ENCODE peak calls at places on chromosomes 6 and 20, in four cellular contexts. N, Z, R and V are unnamed samples.

GRCh38 chr6:137095651-137096238 is 51.0 kb upstream of the IL20RA start:
- DNase-seq in R (no peak), N (no peak), Z (no peak), V (peak)

GRCh38 chr6:168157272-168158007 is 78.4 kb upstream of the FRMD1 start:
- DNase-seq in R (no peak), Z (peak), N (no peak), V (no peak)

GRCh38 chr6:119484598-119484997 is 135.0 kb upstream of the MAN1A1 start:
- DNase-seq in R (no peak), N (no peak), Z (no peak), V (no peak)

GRCh38 chr20:50731930-50732690 is 730 bp downstream of the PARD6B start:
- DNase-seq in R (no peak), N (peak), Z (no peak), V (peak)

GRCh38 chr6:7124631-7125030 is 16.9 kb downstream of the RREB1 start:
- DNase-seq in R (no peak), Z (no peak), N (no peak), V (no peak)

GRCh38 chr6:32046450-32047083 is 8.4 kb downstream of the CYP21A2 start:
- DNase-seq in R (no peak), Z (peak), N (peak), V (no peak)

GRCh38 chr6:14211596-14211961 is 94.0 kb downstream of the CD83 start:
- DNase-seq in Z (no peak), R (no peak), N (peak), V (no peak)

GRCh38 chr20:8755340-8756118 is 313.4 kb upstream of the PLCB4 start:
- DNase-seq in Z (no peak), N (no peak), R (no peak), V (no peak)

GRCh38 chr6:1901556-1901955 is 291.8 kb downstream of the FOXC1 start:
- DNase-seq in Z (no peak), N (no peak), R (no peak), V (peak)

GRCh38 chr6:14965340-14966102 is 280.3 kb upstream of the JARID2 start:
- DNase-seq in N (no peak), R (no peak), Z (no peak), V (no peak)

GRCh38 chr6:168713839-168714238 is 272.9 kb downstream of the SMOC2 start:
- DNase-seq in N (peak), R (no peak), Z (no peak), V (no peak)

GRCh38 chr6:152206072-152206818 is 398.8 kb downstream of the ESR1 start:
- DNase-seq in R (peak), N (peak), Z (no peak), V (peak)

GRCh38 chr6:36692861-36693702 is 4.5 kb upstream of the RAB44 start:
- DNase-seq in N (no peak), R (no peak), Z (no peak), V (no peak)

GRCh38 chr20:59938696-59939051 is 1.4 kb downstream of the PPP1R3D start:
- DNase-seq in R (no peak), Z (no peak), N (no peak), V (no peak)

GRCh38 chr20:47360207-47360488 is 3.6 kb upstream of the ZMYND8 start:
- DNase-seq in Z (peak), N (peak), R (no peak), V (peak)

GRCh38 chr6:16819752-16820151 is 58.5 kb upstream of the ATXN1 start:
- DNase-seq in R (no peak), N (no peak), Z (no peak), V (peak)

GRCh38 chr6:501891-502601 is 110.5 kb downstream of the IRF4 start:
- DNase-seq in N (no peak), Z (no peak), R (peak), V (peak)

GRCh38 chr20:47241345-47241781 is 115.1 kb downstream of the ZMYND8 start:
- DNase-seq in Z (no peak), N (no peak), R (no peak), V (no peak)

GRCh38 chr6:138371720-138372119 is 6.0 kb upstream of the SMIM28 start:
- DNase-seq in N (no peak), R (no peak), Z (no peak), V (peak)

GRCh38 chr6:85126448-85127178 is 323.3 kb upstream of the NT5E start:
- DNase-seq in N (peak), Z (no peak), R (no peak), V (peak)

GRCh38 chr20:34582221-34582620 is 23.7 kb downstream of the MAP1LC3A start:
- DNase-seq in Z (no peak), N (no peak), R (no peak), V (no peak)

GRCh38 chr6:582370-582769 is 74.5 kb downstream of the HUS1B start:
- DNase-seq in N (no peak), R (no peak), Z (no peak), V (no peak)

GRCh38 chr20:50172347-50173013 is 18.1 kb upstream of the CEBPB start:
- DNase-seq in Z (peak), N (peak), R (no peak), V (no peak)

GRCh38 chr20:46588532-46589509 is 38.4 kb upstream of the OCSTAMP start:
- DNase-seq in Z (no peak), R (no peak), N (no peak), V (no peak)

GRCh38 chr6:139547082-139547776 is 172.8 kb upstream of the CITED2 start:
- DNase-seq in N (peak), Z (no peak), R (no peak), V (peak)

GRCh38 chr20:9647741-9648140 is 133.4 kb downstream of the LAMP5 start:
- DNase-seq in N (no peak), Z (no peak), R (no peak), V (no peak)

GRCh38 chr6:146028250-146028789 is 542 bp upstream of the GRM1 start:
- DNase-seq in R (peak), N (peak), Z (no peak), V (peak)

GRCh38 chr6:139282684-139283083 is 9.1 kb downstream of the TXLNB start:
- DNase-seq in N (no peak), Z (no peak), R (no peak), V (no peak)

GRCh38 chr20:4691753-4692152 is 30.0 kb upstream of the PRND start:
- DNase-seq in Z (no peak), N (no peak), R (no peak), V (no peak)

GRCh38 chr6:44388135-44388487 is 605 bp downstream of the CDC5L start:
- DNase-seq in Z (peak), N (no peak), R (peak), V (peak)

GRCh38 chr6:33827546-33828451 is 24.0 kb upstream of the MLN start:
- DNase-seq in R (no peak), Z (no peak), N (no peak), V (no peak)

GRCh38 chr6:161406633-161407032 is 132.8 kb upstream of the AGPAT4 start:
- DNase-seq in N (no peak), Z (no peak), R (no peak), V (peak)

GRCh38 chr6:156779206-156780116 is 2.3 kb downstream of the ARID1B start:
- DNase-seq in N (peak), Z (peak), R (peak), V (peak)